ENCODE peak calls at places on chromosomes 6 and 20, in eight cellular contexts. A is breast epithelium; G is sciatic nerve; S is D721Med; N is stimulated activated CD4-positive, alpha-beta T cell treated with anti-CD3 and anti-CD28 coated beads, Interleukin-1b, Interleukin-23, amount 100 ng/mL, for 4 hours; Y is amygdala; V is AG04450; T is bronchial epithelial cell. M is an unnamed sample.

GRCh38 chr6:52994789-52995078 is 350 bp downstream of the GSTA4 start:
- DNase-seq in Y (no peak), A (no peak), S (no peak), V (no peak), G (peak), N (no peak), T (no peak), M (no peak)

GRCh38 chr6:143766185-143766553 is 77.0 kb upstream of the LTV1 start:
- DNase-seq in S (no peak), G (no peak), Y (no peak), A (no peak), V (no peak), T (no peak), N (no peak), M (no peak)

GRCh38 chr6:37020426-37021211 is 15.2 kb downstream of the FGD2 start:
- DNase-seq in S (no peak), G (no peak), Y (no peak), T (no peak), V (no peak), A (no peak), N (no peak), M (no peak)

GRCh38 chr6:1986454-1987243 is 258.8 kb downstream of the GMDS start:
- DNase-seq in N (no peak), A (no peak), Y (no peak), G (no peak), V (no peak), T (no peak), S (no peak), M (no peak)

GRCh38 chr6:157235600-157236039 is 87.7 kb downstream of the TMEM242 start:
- DNase-seq in N (peak), Y (no peak), T (peak), V (no peak), G (no peak), S (no peak), A (no peak), M (no peak)

GRCh38 chr6:109174911-109175310 is 79.6 kb downstream of the CEP57L1 start:
- DNase-seq in N (no peak), A (no peak), G (no peak), S (no peak), V (no peak), T (no peak), Y (no peak), M (no peak)

GRCh38 chr20:5544702-5545101 is 205.5 kb upstream of the SHLD1 start:
- DNase-seq in A (no peak), G (no peak), T (no peak), V (no peak), S (no peak), N (no peak), Y (no peak), M (no peak)

GRCh38 chr20:4726710-4727391 is 5.1 kb downstream of the PRND start:
- DNase-seq in T (peak), V (peak), S (no peak), G (no peak), A (no peak), N (no peak), Y (no peak), M (no peak)

GRCh38 chr6:25174678-25175077 is 104.5 kb upstream of the CARMIL1 start:
- DNase-seq in V (no peak), S (no peak), N (no peak), Y (no peak), G (no peak), A (no peak), T (no peak), M (no peak)

GRCh38 chr20:18653736-18654447 is 66.0 kb downstream of the DTD1 start:
- DNase-seq in A (no peak), V (no peak), Y (no peak), N (no peak), T (no peak), G (no peak), S (no peak), M (no peak)

GRCh38 chr6:34391023-34391485 is 1.4 kb downstream of the NUDT3 start:
- DNase-seq in V (no peak), N (no peak), T (peak), S (no peak), G (no peak), Y (no peak), A (no peak), M (peak)

GRCh38 chr6:45880139-45880538 is 135.5 kb downstream of the CLIC5 start:
- DNase-seq in Y (no peak), V (no peak), G (no peak), T (no peak), S (no peak), N (no peak), A (no peak), M (no peak)

GRCh38 chr6:52675372-52675771 is 4.5 kb downstream of the TMEM14A start:
- DNase-seq in G (no peak), S (no peak), V (no peak), T (no peak), Y (no peak), N (no peak), A (no peak), M (no peak)

GRCh38 chr20:12535316-12535715 is 473.5 kb upstream of the SPTLC3 start:
- DNase-seq in G (no peak), V (no peak), Y (no peak), T (peak), S (no peak), A (no peak), N (no peak), M (no peak)

GRCh38 chr6:36938536-36938935 is 16.0 kb upstream of the PI16 start:
- DNase-seq in V (peak), A (no peak), S (no peak), T (peak), N (no peak), Y (no peak), G (no peak), M (no peak)

GRCh38 chr20:46371656-46372055 is 34.8 kb downstream of the ELMO2 start:
- DNase-seq in G (no peak), V (no peak), S (no peak), T (no peak), Y (no peak), N (no peak), A (no peak), M (no peak)

GRCh38 chr6:116572162-116572561 is 858 bp downstream of the RWDD1 start:
- DNase-seq in T (peak), Y (no peak), G (no peak), A (no peak), S (no peak), N (no peak), V (no peak), M (peak)

GRCh38 chr20:58855506-58856314 is 3.2 kb downstream of the GNAS start:
- DNase-seq in A (peak), G (no peak), T (peak), Y (no peak), V (no peak), S (no peak), N (no peak), M (no peak)

GRCh38 chr6:48101277-48101676 is 9.7 kb downstream of the PTCHD4 start:
- DNase-seq in G (no peak), T (peak), Y (no peak), A (no peak), N (no peak), V (no peak), S (no peak), M (no peak)

GRCh38 chr6:56649053-56649769 is 6.5 kb upstream of the DST start:
- DNase-seq in G (no peak), A (no peak), N (no peak), T (peak), V (no peak), Y (no peak), S (no peak), M (no peak)

GRCh38 chr6:100461920-100462295 is 2.8 kb downstream of the SIM1 start:
- DNase-seq in S (no peak), V (no peak), Y (no peak), T (no peak), G (no peak), N (no peak), A (no peak), M (no peak)

M was measured in Karpas-422.